ENCODE peak calls at places on chromosomes 13 and 19, in ten cellular contexts. One of them, this sample, is unnamed.

GRCh38 chr19:1747285-1748114 is 5.8 kb upstream of the ONECUT3 start:
- DNase-seq in GM06990: peak; percentile 57
- DNase-seq in cardiac fibroblast: peak; percentile 87
- DNase-seq in HAP-1: no peak
- DNase-seq in NB4: peak; percentile 69
- DNase-seq in PC-9: peak; percentile 83
- DNase-seq in fibroblast of pulmonary artery: peak; percentile 90
- DNase-seq in cardiac muscle cell: peak; percentile 89
- DNase-seq in CD8-positive, alpha-beta T cell: no peak
- DNase-seq in lower lobe of right lung: no peak
- DNase-seq in this sample: peak; percentile 91

GRCh38 chr13:22740264-22740663 is 440.5 kb upstream of the SGCG start:
- DNase-seq in GM06990: no peak
- DNase-seq in cardiac fibroblast: no peak
- DNase-seq in HAP-1: no peak
- DNase-seq in NB4: peak; percentile 42
- DNase-seq in PC-9: no peak
- DNase-seq in fibroblast of pulmonary artery: no peak
- DNase-seq in cardiac muscle cell: peak; percentile 8
- DNase-seq in CD8-positive, alpha-beta T cell: no peak
- DNase-seq in lower lobe of right lung: no peak
- DNase-seq in this sample: peak; percentile 30

GRCh38 chr19:46571495-46571894 is 29.6 kb upstream of the CALM3 start:
- DNase-seq in GM06990: no peak
- DNase-seq in cardiac fibroblast: peak; percentile 31
- DNase-seq in HAP-1: peak; percentile 44
- DNase-seq in NB4: peak; percentile 70
- DNase-seq in PC-9: peak; percentile 42
- DNase-seq in fibroblast of pulmonary artery: peak; percentile 28
- DNase-seq in cardiac muscle cell: peak; percentile 15
- DNase-seq in CD8-positive, alpha-beta T cell: no peak
- DNase-seq in lower lobe of right lung: no peak
- DNase-seq in this sample: no peak

GRCh38 chr13:80345771-80346510 is 5.0 kb upstream of the SPRY2 start:
- DNase-seq in GM06990: no peak
- DNase-seq in cardiac fibroblast: no peak
- DNase-seq in HAP-1: no peak
- DNase-seq in NB4: no peak
- DNase-seq in PC-9: no peak
- DNase-seq in fibroblast of pulmonary artery: no peak
- DNase-seq in cardiac muscle cell: no peak
- DNase-seq in CD8-positive, alpha-beta T cell: no peak
- DNase-seq in lower lobe of right lung: no peak
- DNase-seq in this sample: no peak

GRCh38 chr19:580274-580835 is 8.0 kb downstream of the BSG start:
- DNase-seq in GM06990: no peak
- DNase-seq in cardiac fibroblast: no peak
- DNase-seq in HAP-1: no peak
- DNase-seq in NB4: no peak
- DNase-seq in PC-9: no peak
- DNase-seq in fibroblast of pulmonary artery: no peak
- DNase-seq in cardiac muscle cell: no peak
- DNase-seq in CD8-positive, alpha-beta T cell: no peak
- DNase-seq in lower lobe of right lung: no peak
- DNase-seq in this sample: no peak

GRCh38 chr13:43846496-43846895 is 33.0 kb downstream of the CCDC122 start:
- DNase-seq in GM06990: no peak
- DNase-seq in cardiac fibroblast: peak; percentile 90
- DNase-seq in HAP-1: no peak
- DNase-seq in NB4: no peak
- DNase-seq in PC-9: no peak
- DNase-seq in fibroblast of pulmonary artery: peak; percentile 93
- DNase-seq in cardiac muscle cell: peak; percentile 92
- DNase-seq in CD8-positive, alpha-beta T cell: no peak
- DNase-seq in lower lobe of right lung: no peak
- DNase-seq in this sample: peak; percentile 86

GRCh38 chr13:100597253-100597652 is 8.7 kb upstream of the GGACT start:
- DNase-seq in GM06990: no peak
- DNase-seq in cardiac fibroblast: no peak
- DNase-seq in HAP-1: no peak
- DNase-seq in NB4: no peak
- DNase-seq in PC-9: peak; percentile 34
- DNase-seq in fibroblast of pulmonary artery: no peak
- DNase-seq in cardiac muscle cell: no peak
- DNase-seq in CD8-positive, alpha-beta T cell: no peak
- DNase-seq in lower lobe of right lung: no peak
- DNase-seq in this sample: no peak

GRCh38 chr13:45728759-45729158 is 26.6 kb downstream of the CBY2 start:
- DNase-seq in GM06990: no peak
- DNase-seq in cardiac fibroblast: no peak
- DNase-seq in HAP-1: peak; percentile 13
- DNase-seq in NB4: peak; percentile 51
- DNase-seq in PC-9: no peak
- DNase-seq in fibroblast of pulmonary artery: peak; percentile 4
- DNase-seq in cardiac muscle cell: peak; percentile 7
- DNase-seq in CD8-positive, alpha-beta T cell: no peak
- DNase-seq in lower lobe of right lung: no peak
- DNase-seq in this sample: no peak

GRCh38 chr13:46109451-46109850 is 4.6 kb upstream of the CPB2 start:
- DNase-seq in GM06990: no peak
- DNase-seq in cardiac fibroblast: no peak
- DNase-seq in HAP-1: no peak
- DNase-seq in NB4: no peak
- DNase-seq in PC-9: no peak
- DNase-seq in fibroblast of pulmonary artery: no peak
- DNase-seq in cardiac muscle cell: no peak
- DNase-seq in CD8-positive, alpha-beta T cell: no peak
- DNase-seq in lower lobe of right lung: no peak
- DNase-seq in this sample: no peak

GRCh38 chr13:51781246-51782022 is 22.5 kb downstream of the DHRS12 start:
- DNase-seq in GM06990: no peak
- DNase-seq in cardiac fibroblast: peak; percentile 33
- DNase-seq in HAP-1: no peak
- DNase-seq in NB4: peak; percentile 58
- DNase-seq in PC-9: no peak
- DNase-seq in fibroblast of pulmonary artery: peak; percentile 36
- DNase-seq in cardiac muscle cell: peak; percentile 34
- DNase-seq in CD8-positive, alpha-beta T cell: no peak
- DNase-seq in lower lobe of right lung: no peak
- DNase-seq in this sample: no peak

GRCh38 chr13:76016799-76017198 is 380.7 kb downstream of the LMO7 start:
- DNase-seq in GM06990: no peak
- DNase-seq in cardiac fibroblast: peak; percentile 40
- DNase-seq in HAP-1: peak; percentile 12
- DNase-seq in NB4: peak; percentile 41
- DNase-seq in PC-9: peak; percentile 8
- DNase-seq in fibroblast of pulmonary artery: peak; percentile 46
- DNase-seq in cardiac muscle cell: peak; percentile 40
- DNase-seq in CD8-positive, alpha-beta T cell: no peak
- DNase-seq in lower lobe of right lung: peak; percentile 16
- DNase-seq in this sample: peak; percentile 14

GRCh38 chr19:37931941-37932655 is 25.1 kb downstream of the SIPA1L3 start:
- DNase-seq in GM06990: peak; percentile 71
- DNase-seq in cardiac fibroblast: peak; percentile 50
- DNase-seq in HAP-1: peak; percentile 71
- DNase-seq in NB4: peak; percentile 79
- DNase-seq in PC-9: peak; percentile 92
- DNase-seq in fibroblast of pulmonary artery: peak; percentile 65
- DNase-seq in cardiac muscle cell: peak; percentile 63
- DNase-seq in CD8-positive, alpha-beta T cell: no peak
- DNase-seq in lower lobe of right lung: peak; percentile 94
- DNase-seq in this sample: peak; percentile 88

GRCh38 chr19:41447732-41448332 is 4.9 kb downstream of the ERICH4 start:
- DNase-seq in GM06990: no peak
- DNase-seq in cardiac fibroblast: no peak
- DNase-seq in HAP-1: no peak
- DNase-seq in NB4: no peak
- DNase-seq in PC-9: no peak
- DNase-seq in fibroblast of pulmonary artery: no peak
- DNase-seq in cardiac muscle cell: no peak
- DNase-seq in CD8-positive, alpha-beta T cell: no peak
- DNase-seq in lower lobe of right lung: no peak
- DNase-seq in this sample: no peak

GRCh38 chr13:105778196-105778595 is 757.3 kb downstream of the EFNB2 start:
- DNase-seq in GM06990: no peak
- DNase-seq in cardiac fibroblast: peak; percentile 41
- DNase-seq in HAP-1: no peak
- DNase-seq in NB4: no peak
- DNase-seq in PC-9: no peak
- DNase-seq in fibroblast of pulmonary artery: peak; percentile 28
- DNase-seq in cardiac muscle cell: peak; percentile 28
- DNase-seq in CD8-positive, alpha-beta T cell: no peak
- DNase-seq in lower lobe of right lung: no peak
- DNase-seq in this sample: peak; percentile 94

GRCh38 chr19:13055213-13056051 is 47.2 kb downstream of the LYL1 start:
- DNase-seq in GM06990: no peak
- DNase-seq in cardiac fibroblast: peak; percentile 98
- DNase-seq in HAP-1: no peak
- DNase-seq in NB4: no peak
- DNase-seq in PC-9: peak; percentile 66
- DNase-seq in fibroblast of pulmonary artery: peak; percentile 95
- DNase-seq in cardiac muscle cell: peak; percentile 98
- DNase-seq in CD8-positive, alpha-beta T cell: no peak
- DNase-seq in lower lobe of right lung: peak; percentile 73
- DNase-seq in this sample: peak; percentile 95
- H3K4me3 ChIP-seq in GM06990: no peak overlapping the region
- H3K4me3 ChIP-seq in cardiac fibroblast: peak overlapping the region; percentile 15
- H3K4me3 ChIP-seq in HAP-1: no peak overlapping the region
- H3K4me3 ChIP-seq in NB4: no peak overlapping the region
- H3K4me3 ChIP-seq in PC-9: no peak overlapping the region
- H3K4me3 ChIP-seq in fibroblast of pulmonary artery: peak overlapping the region; percentile 27
- H3K4me3 ChIP-seq in cardiac muscle cell: no peak overlapping the region
- H3K4me3 ChIP-seq in CD8-positive, alpha-beta T cell: no peak overlapping the region
- H3K4me3 ChIP-seq in lower lobe of right lung: peak overlapping the region; percentile 11
- H3K4me3 ChIP-seq in this sample: peak overlapping the region; percentile 29

GRCh38 chr13:36072536-36072935 is 58.6 kb downstream of the DCLK1 start:
- DNase-seq in GM06990: no peak
- DNase-seq in cardiac fibroblast: no peak
- DNase-seq in HAP-1: no peak
- DNase-seq in NB4: no peak
- DNase-seq in PC-9: no peak
- DNase-seq in fibroblast of pulmonary artery: no peak
- DNase-seq in cardiac muscle cell: no peak
- DNase-seq in CD8-positive, alpha-beta T cell: no peak
- DNase-seq in lower lobe of right lung: no peak
- DNase-seq in this sample: no peak

GRCh38 chr13:36072127-36072526 is 59.1 kb downstream of the DCLK1 start:
- DNase-seq in GM06990: no peak
- DNase-seq in cardiac fibroblast: no peak
- DNase-seq in HAP-1: no peak
- DNase-seq in NB4: no peak
- DNase-seq in PC-9: no peak
- DNase-seq in fibroblast of pulmonary artery: no peak
- DNase-seq in cardiac muscle cell: no peak
- DNase-seq in CD8-positive, alpha-beta T cell: no peak
- DNase-seq in lower lobe of right lung: no peak
- DNase-seq in this sample: no peak

GRCh38 chr13:36076211-36076610 is 55.0 kb downstream of the DCLK1 start:
- DNase-seq in GM06990: no peak
- DNase-seq in cardiac fibroblast: no peak
- DNase-seq in HAP-1: no peak
- DNase-seq in NB4: no peak
- DNase-seq in PC-9: no peak
- DNase-seq in fibroblast of pulmonary artery: no peak
- DNase-seq in cardiac muscle cell: no peak
- DNase-seq in CD8-positive, alpha-beta T cell: no peak
- DNase-seq in lower lobe of right lung: no peak
- DNase-seq in this sample: no peak

GRCh38 chr13:36069881-36070366 is 61.3 kb downstream of the DCLK1 start:
- DNase-seq in GM06990: no peak
- DNase-seq in cardiac fibroblast: peak; percentile 40
- DNase-seq in HAP-1: no peak
- DNase-seq in NB4: no peak
- DNase-seq in PC-9: no peak
- DNase-seq in fibroblast of pulmonary artery: peak; percentile 9
- DNase-seq in cardiac muscle cell: peak; percentile 41
- DNase-seq in CD8-positive, alpha-beta T cell: no peak
- DNase-seq in lower lobe of right lung: no peak
- DNase-seq in this sample: no peak

GRCh38 chr13:36074659-36075058 is 56.5 kb downstream of the DCLK1 start:
- DNase-seq in GM06990: no peak
- DNase-seq in cardiac fibroblast: peak; percentile 8
- DNase-seq in HAP-1: no peak
- DNase-seq in NB4: no peak
- DNase-seq in PC-9: no peak
- DNase-seq in fibroblast of pulmonary artery: peak; percentile 40
- DNase-seq in cardiac muscle cell: peak; percentile 30
- DNase-seq in CD8-positive, alpha-beta T cell: no peak
- DNase-seq in lower lobe of right lung: no peak
- DNase-seq in this sample: peak; percentile 8
- H3K4me3 ChIP-seq in GM06990: no peak overlapping the region
- H3K4me3 ChIP-seq in cardiac fibroblast: no peak overlapping the region
- H3K4me3 ChIP-seq in HAP-1: no peak overlapping the region
- H3K4me3 ChIP-seq in NB4: no peak overlapping the region
- H3K4me3 ChIP-seq in PC-9: no peak overlapping the region
- H3K4me3 ChIP-seq in fibroblast of pulmonary artery: no peak overlapping the region
- H3K4me3 ChIP-seq in cardiac muscle cell: no peak overlapping the region
- H3K4me3 ChIP-seq in CD8-positive, alpha-beta T cell: no peak overlapping the region
- H3K4me3 ChIP-seq in lower lobe of right lung: no peak overlapping the region
- H3K4me3 ChIP-seq in this sample: no peak overlapping the region

GRCh38 chr19:17406887-17407196 is 1.4 kb upstream of the BST2 start:
- DNase-seq in GM06990: no peak
- DNase-seq in cardiac fibroblast: no peak
- DNase-seq in HAP-1: no peak
- DNase-seq in NB4: no peak
- DNase-seq in PC-9: no peak
- DNase-seq in fibroblast of pulmonary artery: no peak
- DNase-seq in cardiac muscle cell: no peak
- DNase-seq in CD8-positive, alpha-beta T cell: no peak
- DNase-seq in lower lobe of right lung: no peak
- DNase-seq in this sample: no peak
- H3K4me3 ChIP-seq in GM06990: peak overlapping the region; percentile 98
- H3K4me3 ChIP-seq in cardiac fibroblast: no peak overlapping the region
- H3K4me3 ChIP-seq in HAP-1: peak overlapping the region; percentile 54
- H3K4me3 ChIP-seq in NB4: peak overlapping the region; percentile 74
- H3K4me3 ChIP-seq in PC-9: no peak overlapping the region
- H3K4me3 ChIP-seq in fibroblast of pulmonary artery: no peak overlapping the region
- H3K4me3 ChIP-seq in cardiac muscle cell: no peak overlapping the region
- H3K4me3 ChIP-seq in CD8-positive, alpha-beta T cell: peak overlapping the region; percentile 84
- H3K4me3 ChIP-seq in lower lobe of right lung: peak overlapping the region; percentile 72
- H3K4me3 ChIP-seq in this sample: no peak overlapping the region

DNA sequence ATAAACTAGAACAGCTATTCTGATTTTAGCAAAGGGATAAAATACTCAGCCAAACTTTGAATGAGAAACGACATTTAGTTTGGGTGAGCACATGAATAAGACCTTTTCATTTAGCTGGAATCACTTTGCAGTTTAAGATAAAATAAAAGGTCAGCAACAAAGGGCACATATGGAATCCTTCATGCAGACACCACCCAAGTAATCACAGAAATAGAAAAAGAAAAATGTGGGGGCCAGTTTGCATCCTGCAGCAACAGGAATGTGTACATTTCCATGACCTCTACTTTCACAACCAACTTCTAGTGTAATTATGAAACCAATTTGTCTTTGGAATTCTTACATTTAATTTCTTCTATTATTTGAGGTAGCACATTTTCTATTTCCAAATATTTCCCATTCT is 1637.4 kb downstream of the PCDH9 start:
- DNase-seq in GM06990: no peak
- DNase-seq in cardiac fibroblast: peak; percentile 58
- DNase-seq in HAP-1: no peak
- DNase-seq in NB4: no peak
- DNase-seq in PC-9: no peak
- DNase-seq in fibroblast of pulmonary artery: peak; percentile 32
- DNase-seq in cardiac muscle cell: peak; percentile 63
- DNase-seq in CD8-positive, alpha-beta T cell: no peak
- DNase-seq in lower lobe of right lung: no peak
- DNase-seq in this sample: peak; percentile 69
- H3K4me3 ChIP-seq in GM06990: no peak overlapping the region
- H3K4me3 ChIP-seq in cardiac fibroblast: no peak overlapping the region
- H3K4me3 ChIP-seq in HAP-1: no peak overlapping the region
- H3K4me3 ChIP-seq in NB4: no peak overlapping the region
- H3K4me3 ChIP-seq in PC-9: no peak overlapping the region
- H3K4me3 ChIP-seq in fibroblast of pulmonary artery: no peak overlapping the region
- H3K4me3 ChIP-seq in cardiac muscle cell: no peak overlapping the region
- H3K4me3 ChIP-seq in CD8-positive, alpha-beta T cell: no peak overlapping the region
- H3K4me3 ChIP-seq in lower lobe of right lung: no peak overlapping the region
- H3K4me3 ChIP-seq in this sample: no peak overlapping the region